ENCODE peak calls at places on chromosome 21, in six cellular contexts. H is neuronal stem cell, B is H9, I is IMR-90, W is trophoblast cell, Q is H1. S is an unnamed sample.

GRCh38 chr21:28537371-28538079 is 455.2 kb downstream of the LTN1 start:
- DNase-seq in Q (no peak), B (no peak), H (no peak), I (peak; percentile 100), W (no peak), S (peak; percentile 84)

GRCh38 chr21:15063081-15063820 is 1.5 kb downstream of the NRIP1 start:
- DNase-seq in I (peak; percentile 18), W (no peak), B (no peak), Q (no peak), H (no peak), S (peak; percentile 36)

GRCh38 chr21:29626787-29627470 is 312.9 kb downstream of the GRIK1 start:
- DNase-seq in I (no peak), B (no peak), Q (no peak), H (no peak), W (peak; percentile 42), S (no peak)

GRCh38 chr21:20999567-21000169 is 1.5 kb downstream of the NCAM2 start:
- DNase-seq in W (peak; percentile 74), H (peak; percentile 49), Q (peak; percentile 70), I (peak; percentile 49), B (peak; percentile 32), S (peak; percentile 51)

GRCh38 chr21:40143822-40144525 is 276.7 kb downstream of the PCP4 start:
- DNase-seq in B (peak; percentile 49), W (peak; percentile 88), H (peak; percentile 68), Q (peak; percentile 84), I (peak; percentile 18), S (peak; percentile 2)

GRCh38 chr21:15894596-15894995 is 164.8 kb downstream of the USP25 start:
- DNase-seq in I (peak; percentile 38), Q (no peak), H (no peak), W (peak; percentile 14), B (no peak), S (peak; percentile 35)

GRCh38 chr21:18913914-18914313 is 510.3 kb upstream of the TMPRSS15 start:
- DNase-seq in W (no peak), H (no peak), Q (no peak), B (peak; percentile 38), I (no peak), S (no peak)

GRCh38 chr21:29078884-29079765 is 5.7 kb upstream of the CCT8 start:
- DNase-seq in I (no peak), H (no peak), B (no peak), Q (no peak), W (peak; percentile 14), S (peak; percentile 29)

GRCh38 chr21:32065654-32066053 is 192.8 kb downstream of the HUNK start:
- DNase-seq in B (no peak), H (no peak), W (peak; percentile 10), I (no peak), Q (no peak), S (no peak)

GRCh38 chr21:29340228-29340627 is 41.5 kb downstream of the BACH1 start:
- DNase-seq in I (peak; percentile 55), H (no peak), Q (no peak), W (no peak), B (no peak), S (no peak)

GRCh38 chr21:29219165-29219770 is 79.5 kb upstream of the BACH1 start:
- DNase-seq in W (peak; percentile 15), B (no peak), H (no peak), Q (no peak), I (peak; percentile 47), S (peak; percentile 42)

GRCh38 chr21:33286600-33287456 is 20.7 kb downstream of the IL10RB start:
- DNase-seq in W (peak; percentile 17), Q (no peak), H (no peak), B (no peak), I (peak; percentile 70), S (peak; percentile 3)

GRCh38 chr21:36200089-36200561 is 43.5 kb downstream of the DOP1B start:
- DNase-seq in B (no peak), Q (no peak), W (no peak), H (no peak), I (no peak), S (no peak)

GRCh38 chr21:33546076-33546475 is 3.2 kb downstream of the SON start:
- DNase-seq in H (no peak), B (no peak), Q (no peak), W (no peak), I (no peak), S (no peak)

GRCh38 chr21:14560555-14560954 is 14.4 kb upstream of the SAMSN1 start:
- DNase-seq in I (no peak), H (no peak), Q (no peak), B (no peak), W (peak; percentile 17), S (no peak)

GRCh38 chr21:31279986-31280385 is 64.1 kb downstream of the TIAM1 start:
- DNase-seq in H (no peak), B (no peak), W (no peak), Q (no peak), I (peak; percentile 37), S (no peak)

GRCh38 chr21:41753001-41753725 is 13.7 kb downstream of the RIPK4 start:
- DNase-seq in H (no peak), B (no peak), I (no peak), Q (no peak), W (no peak), S (no peak)

GRCh38 chr21:20661745-20662470 is 336.3 kb upstream of the NCAM2 start:
- DNase-seq in Q (no peak), I (no peak), W (no peak), B (peak; percentile 37), H (peak; percentile 59), S (no peak)

GRCh38 chr21:33266050-33266783 is at the start of gene IL10RB:
- DNase-seq in I (peak; percentile 39), B (peak; percentile 78), W (peak; percentile 75), Q (peak; percentile 86), H (peak; percentile 75), S (peak; percentile 75)

GRCh38 chr21:30257773-30258172 is 25.0 kb downstream of the KRTAP24-1 start:
- DNase-seq in B (peak; percentile 54), W (peak; percentile 87), H (peak; percentile 26), Q (peak; percentile 48), I (no peak), S (peak; percentile 6)

GRCh38 chr21:25080161-25080560 is 527.1 kb downstream of the MRPL39 start:
- DNase-seq in H (no peak), Q (no peak), B (no peak), W (no peak), I (no peak), S (no peak)

GRCh38 chr21:41425954-41426655 is at the start of gene MX1:
- DNase-seq in W (peak; percentile 63), I (peak; percentile 10), Q (peak; percentile 60), H (no peak), B (peak; percentile 56), S (peak; percentile 59)

GRCh38 chr21:41604583-41605041 is 96.7 kb upstream of the TMPRSS2 start:
- DNase-seq in W (no peak), B (peak; percentile 56), I (peak; percentile 7), Q (no peak), H (no peak), S (no peak)

GRCh38 chr21:41659791-41660560 is 106.9 kb downstream of the RIPK4 start:
- DNase-seq in Q (no peak), I (peak; percentile 24), B (no peak), H (no peak), W (peak; percentile 25), S (no peak)

GRCh38 chr21:33265664-33266049 is 510 bp upstream of the IL10RB start:
- DNase-seq in H (peak; percentile 6), Q (no peak), W (peak; percentile 93), I (peak; percentile 14), B (peak; percentile 66), S (peak; percentile 28)

GRCh38 chr21:46264690-46265144 is 20.7 kb downstream of the MCM3AP start:
- DNase-seq in H (no peak), W (no peak), Q (no peak), B (no peak), I (no peak), S (no peak)

GRCh38 chr21:29678616-29679015 is 261.2 kb downstream of the GRIK1 start:
- DNase-seq in B (no peak), H (no peak), Q (no peak), I (no peak), W (no peak), S (no peak)

GRCh38 chr21:14942801-14943490 is 121.9 kb downstream of the NRIP1 start:
- DNase-seq in W (no peak), H (no peak), I (peak; percentile 69), B (no peak), Q (no peak), S (peak; percentile 40)

GRCh38 chr21:21003701-21004100 is 5.5 kb downstream of the NCAM2 start:
- DNase-seq in I (peak; percentile 37), B (peak; percentile 34), W (peak; percentile 75), H (no peak), Q (no peak), S (peak; percentile 40)

GRCh38 chr21:29238967-29239289 is 59.8 kb upstream of the BACH1 start:
- DNase-seq in H (no peak), I (peak; percentile 76), W (no peak), Q (no peak), B (no peak), S (peak; percentile 42)

GRCh38 chr21:23593582-23593981 is 2013.7 kb downstream of the MRPL39 start:
- DNase-seq in B (no peak), I (no peak), W (no peak), H (no peak), Q (no peak), S (no peak)

GRCh38 chr21:41678944-41679343 is 87.9 kb downstream of the RIPK4 start:
- DNase-seq in W (peak; percentile 100), H (peak; percentile 90), I (peak; percentile 94), Q (peak; percentile 87), B (peak; percentile 98), S (peak; percentile 87)

GRCh38 chr21:32306021-32306780 is 7.5 kb downstream of the MRAP start:
- DNase-seq in H (peak; percentile 55), Q (peak; percentile 89), B (peak; percentile 96), I (no peak), W (no peak), S (peak; percentile 20)

GRCh38 chr21:44703731-44704635 is 7.0 kb downstream of the KRTAP10-12 start:
- DNase-seq in B (no peak), Q (no peak), I (no peak), W (no peak), H (no peak), S (no peak)
- H2AK5ac ChIP-seq in B (no peak overlapping the region), Q (peak overlapping the region; percentile 97), I (no peak overlapping the region), W (no peak overlapping the region), H (peak overlapping the region; percentile 8), S (no peak overlapping the region)

GRCh38 chr21:39087976-39088370 is 95.3 kb downstream of the PSMG1 start:
- DNase-seq in B (no peak), Q (no peak), W (no peak), H (no peak), I (no peak), S (no peak)
- H2AFZ ChIP-seq in B (no peak overlapping the region), Q (no peak overlapping the region), W (no peak overlapping the region), H (peak overlapping the region; percentile 73), I (peak overlapping the region; percentile 70), S (no peak overlapping the region)

DNA sequence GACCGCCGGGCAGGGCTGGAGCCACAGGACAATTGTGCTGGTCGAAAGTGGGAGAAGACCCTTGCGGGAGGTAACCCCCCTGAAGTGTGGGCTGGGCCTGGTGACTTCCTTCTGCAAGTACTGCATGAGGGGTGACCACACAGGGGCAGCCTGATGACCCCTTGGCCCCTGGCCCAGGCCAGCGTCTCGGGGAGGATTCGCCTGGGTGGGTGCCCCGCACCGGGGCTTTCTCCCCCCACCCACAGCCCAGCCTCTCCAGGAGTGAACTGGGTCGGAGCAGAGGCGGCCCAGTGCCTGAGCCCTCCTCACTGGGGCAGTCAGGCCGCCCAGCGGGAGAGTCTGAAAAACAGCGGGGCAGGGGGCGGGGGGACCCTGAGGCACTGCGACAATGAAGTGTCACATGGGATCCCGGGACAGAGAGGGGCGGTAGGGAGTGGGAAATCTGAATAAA is 1.5 kb upstream of the DNMT3L start:
- DNase-seq in I (no peak), B (peak; percentile 58), Q (no peak), H (peak; percentile 58), W (no peak), S (no peak)
- H2BK5ac ChIP-seq in I (no peak overlapping the region), B (no peak overlapping the region), Q (peak overlapping the region; percentile 71), H (peak overlapping the region; percentile 87), W (no peak overlapping the region), S (no peak overlapping the region)

GRCh38 chr21:43957629-43958362 is 54.3 kb upstream of the TRAPPC10 start:
- DNase-seq in B (no peak), Q (no peak), I (no peak), H (no peak), W (no peak), S (no peak)
- H2AK5ac ChIP-seq in B (no peak overlapping the region), Q (peak overlapping the region; percentile 78), I (no peak overlapping the region), H (peak overlapping the region; percentile 50), W (no peak overlapping the region), S (no peak overlapping the region)

S was measured in mesenchymal stem cell.